ENCODE peak calls at places on chromosomes 4 and X, in four cellular contexts. G is cerebellar cortex; H is stimulated activated CD4-positive, alpha-beta T cell treated with anti-CD3 and anti-CD28 coated beads, Interleukin-12 subunit alpha, Interleukin-12 subunit beta, amount 100 ng/mL, for 24 hours; Y is activated T-cell treated with anti-CD3 and anti-CD28 coated beads for 48 hours. S is an unnamed sample.

GRCh38 chrX:71466979-71467523 is 65.9 kb upstream of the OGT start:
- DNase-seq in G (no peak), H (no peak), Y (no peak), S (no peak)

GRCh38 chr4:55498051-55498450 is 48.7 kb downstream of the CLOCK start:
- DNase-seq in G (no peak), H (no peak), Y (no peak), S (no peak)

GRCh38 chr4:58761563-58761962 is 1651.4 kb upstream of the IGFBP7 start:
- DNase-seq in G (no peak), H (no peak), Y (no peak), S (no peak)

GRCh38 chr4:141039156-141039555 is 94.1 kb downstream of the RNF150 start:
- DNase-seq in G (no peak), H (no peak), Y (no peak), S (no peak)

GRCh38 chr4:125642645-125643044 is 327.9 kb downstream of the FAT4 start:
- DNase-seq in G (no peak), H (no peak), Y (no peak), S (no peak)

GRCh38 chr4:84965558-84966381 is 720 bp downstream of the WDFY3 start:
- DNase-seq in G (peak), H (no peak), Y (no peak), S (no peak)

GRCh38 chr4:107818301-107818910 is 6.3 kb upstream of the SGMS2 start:
- DNase-seq in G (peak), H (no peak), Y (no peak), S (no peak)

GRCh38 chr4:131207589-131207988 is 1941.5 kb upstream of the PCDH10 start:
- DNase-seq in G (no peak), H (no peak), Y (no peak), S (no peak)

S was measured in SW 1271.